ENCODE peak calls at places on chromosome 1, in nine cellular contexts. G is lower leg skin; H is fibroblast of pulmonary artery; U is AML-193; I is memory B cell; W is NCI-H345; T is stimulated activated CD4-positive, alpha-beta T cell treated with anti-CD3 and anti-CD28 coated beads, TNF-alpha, amount 100 ng/mL, for 24 hours; J is NCI-H2029 treated with DMSO at 0.1 percent for 48 hours; R is Right ventricle myocardium superior. L is an unnamed sample.
A peak's percentile ranks its signal among the peaks of the same experiment; 100 is the strongest.

GRCh38 chr1:155910621-155911121 is 478 bp downstream of the RIT1 start:
- DNase-seq in G (peak; percentile 68), H (peak; percentile 42), U (no peak), I (no peak), W (peak; percentile 78), T (no peak), J (no peak), R (no peak), L (no peak)

GRCh38 chr1:222697858-222698257 is 14.4 kb downstream of the AIDA start:
- DNase-seq in G (no peak), H (peak; percentile 63), U (no peak), I (no peak), W (no peak), T (no peak), J (no peak), R (no peak), L (no peak)

GRCh38 chr1:115450641-115451040 is 112.6 kb upstream of the NGF start:
- DNase-seq in G (no peak), H (peak; percentile 50), U (no peak), I (no peak), W (no peak), T (no peak), J (no peak), R (no peak), L (no peak)

GRCh38 chr1:210294991-210295773 is 33.5 kb upstream of the HHAT start:
- DNase-seq in G (peak; percentile 92), H (peak; percentile 30), U (no peak), I (no peak), W (peak; percentile 68), T (no peak), J (no peak), R (peak; percentile 79), L (no peak)

GRCh38 chr1:30106125-30106524 is 617.3 kb downstream of the MATN1 start:
- DNase-seq in G (no peak), H (peak; percentile 38), U (no peak), I (no peak), W (peak; percentile 28), T (no peak), J (no peak), R (peak; percentile 58), L (no peak)

GRCh38 chr1:199399996-199400714 is 627.4 kb upstream of the NR5A2 start:
- DNase-seq in G (no peak), H (no peak), U (peak; percentile 63), I (no peak), W (no peak), T (no peak), J (no peak), R (no peak), L (no peak)

GRCh38 chr1:234230414-234230862 is 142.8 kb upstream of the COA6 start:
- DNase-seq in G (peak; percentile 31), H (no peak), U (no peak), I (no peak), W (peak; percentile 93), T (no peak), J (peak; percentile 58), R (no peak), L (no peak)

GRCh38 chr1:236064674-236065508 is at the start of gene NID1:
- DNase-seq in G (peak; percentile 96), H (peak; percentile 81), U (no peak), I (peak; percentile 48), W (peak; percentile 32), T (no peak), J (no peak), R (peak; percentile 92), L (no peak)

GRCh38 chr1:109807822-109808680 is 44.3 kb upstream of the EPS8L3 start:
- DNase-seq in G (no peak), H (no peak), U (no peak), I (no peak), W (no peak), T (no peak), J (no peak), R (no peak), L (no peak)

GRCh38 chr1:46394108-46394871 is at the start of gene FAAH:
- DNase-seq in G (peak; percentile 92), H (peak; percentile 25), U (peak; percentile 35), I (no peak), W (no peak), T (peak; percentile 8), J (peak; percentile 80), R (peak; percentile 78), L (no peak)

GRCh38 chr1:9715536-9716226 is 64.2 kb downstream of the PIK3CD start:
- DNase-seq in G (no peak), H (no peak), U (no peak), I (no peak), W (no peak), T (no peak), J (no peak), R (no peak), L (no peak)

GRCh38 chr1:11927866-11928592 is 1.8 kb upstream of the KIAA2013 start:
- DNase-seq in G (no peak), H (peak; percentile 60), U (no peak), I (no peak), W (no peak), T (no peak), J (no peak), R (no peak), L (no peak)

GRCh38 chr1:248372394-248372793 is 3.2 kb upstream of the OR2T6 start:
- DNase-seq in G (no peak), H (no peak), U (no peak), I (no peak), W (no peak), T (no peak), J (no peak), R (no peak), L (no peak)

GRCh38 chr1:232586679-232587078 is 43.3 kb downstream of the SIPA1L2 start:
- DNase-seq in G (no peak), H (no peak), U (no peak), I (no peak), W (no peak), T (no peak), J (peak; percentile 84), R (no peak), L (no peak)

GRCh38 chr1:155126494-155127104 is 1.1 kb upstream of the EFNA1 start:
- DNase-seq in G (peak; percentile 91), H (no peak), U (no peak), I (no peak), W (peak; percentile 65), T (peak; percentile 5), J (peak; percentile 64), R (peak; percentile 50), L (no peak)

GRCh38 chr1:234925440-234926251 is 203.0 kb downstream of the TOMM20 start:
- DNase-seq in G (peak; percentile 70), H (peak; percentile 97), U (no peak), I (no peak), W (no peak), T (no peak), J (peak; percentile 87), R (no peak), L (no peak)

GRCh38 chr1:222105393-222105737 is 363.5 kb upstream of the DUSP10 start:
- DNase-seq in G (no peak), H (no peak), U (no peak), I (no peak), W (peak; percentile 80), T (no peak), J (no peak), R (no peak), L (no peak)

GRCh38 chr1:226046240-226046639 is 16.3 kb upstream of the H3-3A start:
- DNase-seq in G (no peak), H (peak; percentile 50), U (no peak), I (no peak), W (no peak), T (no peak), J (no peak), R (no peak), L (no peak)

GRCh38 chr1:89051300-89051943 is 13.6 kb downstream of the GBP1 start:
- DNase-seq in G (no peak), H (no peak), U (no peak), I (no peak), W (no peak), T (no peak), J (no peak), R (no peak), L (no peak)

GRCh38 chr1:10578070-10578469 is 103.3 kb downstream of the PEX14 start:
- DNase-seq in G (no peak), H (no peak), U (no peak), I (no peak), W (no peak), T (no peak), J (no peak), R (no peak), L (no peak)

GRCh38 chr1:222387020-222387816 is 160.7 kb downstream of the HHIPL2 start:
- DNase-seq in G (no peak), H (no peak), U (no peak), I (no peak), W (no peak), T (no peak), J (no peak), R (no peak), L (no peak)

GRCh38 chr1:25922064-25922632 is 15.9 kb upstream of the STMN1 start:
- DNase-seq in G (no peak), H (no peak), U (no peak), I (no peak), W (no peak), T (no peak), J (peak; percentile 49), R (no peak), L (no peak)

GRCh38 chr1:70038025-70038424 is 167.4 kb downstream of the LRRC40 start:
- DNase-seq in G (no peak), H (peak; percentile 5), U (peak; percentile 43), I (no peak), W (no peak), T (no peak), J (no peak), R (no peak), L (no peak)